ENCODE peak calls at places on chromosomes 6 and 20, in ten cellular contexts. N is AG08395, G is ELR, X is Calu3, A is ACHN, J is posterior cingulate gyrus, H is tibial nerve, F is left ventricle myocardium superior, R is NCI-H774, V is NCI-H1105 treated with DMSO at 0.1 percent for 48 hours. O is an unnamed sample.

GRCh38 chr6:108565893-108566292 is 5.2 kb downstream of the FOXO3 start:
- DNase-seq in G (peak), R (no peak), F (no peak), H (peak), J (no peak), A (no peak), X (no peak), V (no peak), N (peak), O (no peak)

GRCh38 chr6:72746276-72746675 is 124.4 kb downstream of the KCNQ5 start:
- DNase-seq in R (no peak), A (peak), X (no peak), V (no peak), H (no peak), N (no peak), G (peak), J (no peak), F (no peak), O (no peak)

GRCh38 chr6:152173321-152173720 is 365.8 kb downstream of the ESR1 start:
- DNase-seq in V (no peak), X (no peak), R (no peak), A (no peak), J (no peak), F (no peak), H (no peak), N (peak), G (no peak), O (no peak)

GRCh38 chr20:34989670-34990069 is 34.0 kb downstream of the MYH7B start:
- DNase-seq in X (no peak), R (no peak), N (no peak), F (peak), J (no peak), G (no peak), A (no peak), H (no peak), V (no peak), O (no peak)

GRCh38 chr6:44044154-44044539 is 83.1 kb downstream of the MRPL14 start:
- DNase-seq in G (peak), N (no peak), X (no peak), J (no peak), R (no peak), A (no peak), H (no peak), V (no peak), F (no peak), O (peak)

GRCh38 chr6:149905371-149905910 is 7.5 kb upstream of the RAET1E start:
- DNase-seq in H (no peak), J (no peak), R (no peak), X (no peak), N (no peak), V (no peak), F (no peak), A (no peak), G (no peak), O (no peak)

GRCh38 chr20:58651823-58652605 is 931 bp downstream of the STX16 start:
- DNase-seq in N (peak), V (peak), H (no peak), J (no peak), G (peak), R (peak), X (peak), F (peak), A (peak), O (peak)

GRCh38 chr6:16766043-16766521 is 4.8 kb upstream of the ATXN1 start:
- DNase-seq in H (no peak), A (peak), X (peak), V (no peak), J (no peak), G (peak), F (no peak), N (peak), R (no peak), O (no peak)

GRCh38 chr6:85612690-85613474 is 19.2 kb upstream of the SNX14 start:
- DNase-seq in A (peak), F (no peak), G (no peak), R (no peak), X (no peak), J (no peak), H (no peak), V (no peak), N (no peak), O (no peak)

GRCh38 chr6:133225560-133225959 is 15.6 kb upstream of the EYA4 start:
- DNase-seq in J (no peak), G (no peak), A (no peak), H (no peak), R (no peak), V (no peak), N (no peak), F (no peak), X (no peak), O (no peak)

GRCh38 chr6:47439348-47439668 is 38.3 kb upstream of the CD2AP start:
- DNase-seq in G (no peak), F (no peak), X (no peak), N (no peak), J (no peak), H (no peak), A (no peak), R (no peak), V (no peak), O (no peak)

GRCh38 chr6:143149771-143150170 is 89.1 kb downstream of the AIG1 start:
- DNase-seq in X (no peak), N (peak), G (peak), R (no peak), A (no peak), H (no peak), V (no peak), J (no peak), F (no peak), O (no peak)

GRCh38 chr6:170200458-170200891 is 90.4 kb downstream of the DLL1 start:
- DNase-seq in V (no peak), X (no peak), N (no peak), A (no peak), R (no peak), G (peak), H (peak), J (peak), F (no peak), O (no peak)

GRCh38 chr6:151413372-151414145 is 22.2 kb upstream of the ZBTB2 start:
- DNase-seq in H (no peak), F (no peak), A (no peak), G (no peak), N (no peak), R (no peak), X (no peak), V (no peak), J (no peak), O (no peak)

GRCh38 chr20:49846206-49846807 is 33.7 kb downstream of the SLC9A8 start:
- DNase-seq in X (peak), N (peak), H (peak), F (no peak), V (peak), J (no peak), G (peak), R (peak), A (peak), O (no peak)

GRCh38 chr20:54600634-54601033 is 125.2 kb downstream of the DOK5 start:
- DNase-seq in N (no peak), G (no peak), J (no peak), A (no peak), X (no peak), V (no peak), H (no peak), F (no peak), R (no peak), O (no peak)

GRCh38 chr20:32917191-32917950 is 58.6 kb downstream of the EFCAB8 start:
- DNase-seq in H (no peak), G (no peak), X (no peak), F (no peak), J (no peak), N (no peak), R (no peak), A (no peak), V (no peak), O (no peak)

GRCh38 chr6:138416201-138416600 is 12.2 kb downstream of the HEBP2 start:
- DNase-seq in V (no peak), N (no peak), H (no peak), X (no peak), R (no peak), J (no peak), G (no peak), F (no peak), A (no peak), O (no peak)

GRCh38 chr20:50968289-50968688 is 9.7 kb downstream of the MOCS3 start:
- DNase-seq in F (no peak), G (no peak), N (no peak), V (no peak), A (no peak), X (no peak), J (no peak), H (no peak), R (no peak), O (no peak)

GRCh38 chr20:35821807-35822242 is 50.0 kb downstream of the PHF20 start:
- DNase-seq in R (no peak), X (no peak), H (no peak), A (peak), V (no peak), J (no peak), N (peak), F (no peak), G (peak), O (no peak)

GRCh38 chr6:29227235-29227634 is 56.5 kb downstream of the OR2J2 start:
- DNase-seq in A (no peak), J (no peak), N (no peak), H (no peak), R (no peak), V (no peak), X (no peak), F (no peak), G (no peak), O (no peak)

GRCh38 chr6:121548146-121548545 is 112.7 kb downstream of the GJA1 start:
- DNase-seq in J (no peak), A (no peak), N (no peak), V (no peak), G (peak), X (no peak), F (no peak), R (no peak), H (no peak), O (no peak)

GRCh38 chr6:130520801-130521200 is 155.0 kb downstream of the TMEM200A start:
- DNase-seq in G (no peak), X (no peak), N (no peak), J (no peak), H (no peak), A (no peak), R (no peak), F (no peak), V (no peak), O (no peak)

GRCh38 chr6:35568967-35569606 is 56.4 kb upstream of the TULP1 start:
- DNase-seq in A (peak), F (peak), X (peak), H (peak), N (peak), G (peak), V (no peak), R (no peak), J (peak), O (peak)

GRCh38 chr6:34247481-34248197 is 1.2 kb downstream of the SMIM29 start:
- DNase-seq in N (no peak), V (no peak), G (peak), R (no peak), A (no peak), F (no peak), H (no peak), J (no peak), X (no peak), O (peak)

GRCh38 chr20:21395039-21395665 is 2.2 kb downstream of the NKX2-4 start:
- DNase-seq in X (no peak), V (no peak), F (no peak), G (no peak), N (no peak), A (no peak), J (no peak), H (no peak), R (no peak), O (no peak)

GRCh38 chr6:112600168-112600567 is 253.0 kb downstream of the RFPL4B start:
- DNase-seq in F (no peak), J (no peak), G (no peak), V (no peak), R (no peak), H (no peak), X (no peak), N (no peak), A (no peak), O (no peak)

GRCh38 chr6:15026832-15027231 is 219.0 kb upstream of the JARID2 start:
- DNase-seq in R (peak), J (no peak), N (no peak), F (no peak), V (no peak), X (no peak), A (no peak), G (no peak), H (no peak), O (no peak)

GRCh38 chr6:52760105-52760765 is 3.0 kb downstream of the GSTA2 start:
- DNase-seq in R (no peak), A (no peak), G (no peak), J (no peak), N (no peak), V (no peak), H (no peak), F (no peak), X (no peak), O (no peak)

GRCh38 chr6:73236147-73236750 is 11.0 kb upstream of the KHDC1L start:
- DNase-seq in X (no peak), F (no peak), R (no peak), H (no peak), N (peak), G (peak), A (peak), V (no peak), J (no peak), O (no peak)

GRCh38 chr20:47003223-47003622 is 108.6 kb downstream of the EYA2 start:
- DNase-seq in N (no peak), V (no peak), G (no peak), H (no peak), X (no peak), J (no peak), F (no peak), R (peak), A (no peak), O (no peak)

O was measured in Right ventricle myocardium superior.